ENCODE peak calls at places on chromosomes 6 and 20, in ten cellular contexts. One of them, this sample, is unnamed.

GRCh38 chr6:145960918-145961604 is 3.1 kb downstream of the SHPRH start:
- DNase-seq in cardiac fibroblast: peak
- DNase-seq in WTC11: no peak
- DNase-seq in RPMI8226: no peak
- DNase-seq in A172: no peak
- DNase-seq in thoracic aorta: no peak
- DNase-seq in activated CD4-positive, alpha-beta T cell treated with anti-CD3 and anti-CD28 coated beads for 36 hours: no peak
- DNase-seq in fibroblast of the aortic adventitia: peak
- DNase-seq in GDM1: no peak
- DNase-seq in heart left ventricle: no peak
- DNase-seq in this sample: no peak

GRCh38 chr6:52020961-52021570 is 66.3 kb downstream of the PKHD1 start:
- DNase-seq in cardiac fibroblast: peak
- DNase-seq in WTC11: no peak
- DNase-seq in RPMI8226: peak
- DNase-seq in A172: peak
- DNase-seq in thoracic aorta: no peak
- DNase-seq in activated CD4-positive, alpha-beta T cell treated with anti-CD3 and anti-CD28 coated beads for 36 hours: no peak
- DNase-seq in fibroblast of the aortic adventitia: peak
- DNase-seq in GDM1: no peak
- DNase-seq in heart left ventricle: no peak
- DNase-seq in this sample: no peak

GRCh38 chr6:71421611-71422010 is 133.0 kb downstream of the OGFRL1 start:
- DNase-seq in cardiac fibroblast: no peak
- DNase-seq in WTC11: no peak
- DNase-seq in RPMI8226: no peak
- DNase-seq in A172: no peak
- DNase-seq in thoracic aorta: no peak
- DNase-seq in activated CD4-positive, alpha-beta T cell treated with anti-CD3 and anti-CD28 coated beads for 36 hours: no peak
- DNase-seq in fibroblast of the aortic adventitia: no peak
- DNase-seq in GDM1: no peak
- DNase-seq in heart left ventricle: no peak
- DNase-seq in this sample: no peak

GRCh38 chr6:54646069-54646468 is 200.5 kb upstream of the FAM83B start:
- DNase-seq in cardiac fibroblast: no peak
- DNase-seq in WTC11: no peak
- DNase-seq in RPMI8226: no peak
- DNase-seq in A172: no peak
- DNase-seq in thoracic aorta: no peak
- DNase-seq in activated CD4-positive, alpha-beta T cell treated with anti-CD3 and anti-CD28 coated beads for 36 hours: no peak
- DNase-seq in fibroblast of the aortic adventitia: no peak
- DNase-seq in GDM1: no peak
- DNase-seq in heart left ventricle: no peak
- DNase-seq in this sample: no peak

GRCh38 chr20:63024573-63025392 is 18.0 kb upstream of the BHLHE23 start:
- DNase-seq in cardiac fibroblast: no peak
- DNase-seq in WTC11: peak
- DNase-seq in RPMI8226: no peak
- DNase-seq in A172: no peak
- DNase-seq in thoracic aorta: no peak
- DNase-seq in activated CD4-positive, alpha-beta T cell treated with anti-CD3 and anti-CD28 coated beads for 36 hours: peak
- DNase-seq in fibroblast of the aortic adventitia: no peak
- DNase-seq in GDM1: no peak
- DNase-seq in heart left ventricle: no peak
- DNase-seq in this sample: no peak

GRCh38 chr6:140052757-140053729 is 678.6 kb upstream of the CITED2 start:
- DNase-seq in cardiac fibroblast: peak
- DNase-seq in WTC11: peak
- DNase-seq in RPMI8226: no peak
- DNase-seq in A172: peak
- DNase-seq in thoracic aorta: no peak
- DNase-seq in activated CD4-positive, alpha-beta T cell treated with anti-CD3 and anti-CD28 coated beads for 36 hours: no peak
- DNase-seq in fibroblast of the aortic adventitia: peak
- DNase-seq in GDM1: no peak
- DNase-seq in heart left ventricle: no peak
- DNase-seq in this sample: no peak

GRCh38 chr6:158818008-158818579 is 1.1 kb downstream of the EZR start:
- DNase-seq in cardiac fibroblast: peak
- DNase-seq in WTC11: peak
- DNase-seq in RPMI8226: peak
- DNase-seq in A172: peak
- DNase-seq in thoracic aorta: peak
- DNase-seq in activated CD4-positive, alpha-beta T cell treated with anti-CD3 and anti-CD28 coated beads for 36 hours: peak
- DNase-seq in fibroblast of the aortic adventitia: peak
- DNase-seq in GDM1: peak
- DNase-seq in heart left ventricle: peak
- DNase-seq in this sample: no peak

GRCh38 chr6:143060806-143061596 is at the start of gene AIG1:
- DNase-seq in cardiac fibroblast: no peak
- DNase-seq in WTC11: peak
- DNase-seq in RPMI8226: no peak
- DNase-seq in A172: peak
- DNase-seq in thoracic aorta: peak
- DNase-seq in activated CD4-positive, alpha-beta T cell treated with anti-CD3 and anti-CD28 coated beads for 36 hours: peak
- DNase-seq in fibroblast of the aortic adventitia: peak
- DNase-seq in GDM1: no peak
- DNase-seq in heart left ventricle: no peak
- DNase-seq in this sample: no peak

GRCh38 chr20:46558511-46558959 is 8.1 kb upstream of the OCSTAMP start:
- DNase-seq in cardiac fibroblast: peak
- DNase-seq in WTC11: no peak
- DNase-seq in RPMI8226: no peak
- DNase-seq in A172: peak
- DNase-seq in thoracic aorta: no peak
- DNase-seq in activated CD4-positive, alpha-beta T cell treated with anti-CD3 and anti-CD28 coated beads for 36 hours: peak
- DNase-seq in fibroblast of the aortic adventitia: peak
- DNase-seq in GDM1: no peak
- DNase-seq in heart left ventricle: peak
- DNase-seq in this sample: peak